ENCODE peak calls at places on chromosomes 6 and 20, in four cellular contexts. One of them, this sample, is unnamed.

GRCh38 chr6:33959661-33960344 is 156.0 kb upstream of the MLN start:
- DNase-seq in EH: no peak
- DNase-seq in left lung: no peak
- DNase-seq in SK-MEL-5: no peak
- DNase-seq in this sample: no peak

GRCh38 chr6:30327232-30327746 is 562 bp downstream of the TRIM39 start:
- DNase-seq in EH: no peak
- DNase-seq in left lung: no peak
- DNase-seq in SK-MEL-5: no peak
- DNase-seq in this sample: no peak

GRCh38 chr6:106324726-106325335 is 729 bp downstream of the ATG5 start:
- DNase-seq in EH: peak
- DNase-seq in left lung: no peak
- DNase-seq in SK-MEL-5: no peak
- DNase-seq in this sample: no peak

GRCh38 chr6:106765496-106765895 is 136.1 kb downstream of the QRSL1 start:
- DNase-seq in EH: no peak
- DNase-seq in left lung: no peak
- DNase-seq in SK-MEL-5: no peak
- DNase-seq in this sample: no peak

GRCh38 chr6:5084192-5084786 is 852 bp upstream of the PPP1R3G start:
- DNase-seq in EH: no peak
- DNase-seq in left lung: no peak
- DNase-seq in SK-MEL-5: no peak
- DNase-seq in this sample: no peak

GRCh38 chr6:15376900-15377487 is 131.1 kb downstream of the JARID2 start:
- DNase-seq in EH: no peak
- DNase-seq in left lung: no peak
- DNase-seq in SK-MEL-5: no peak
- DNase-seq in this sample: no peak

GRCh38 chr6:111439169-111439568 is 43.8 kb downstream of the REV3L start:
- DNase-seq in EH: no peak
- DNase-seq in left lung: no peak
- DNase-seq in SK-MEL-5: no peak
- DNase-seq in this sample: no peak

GRCh38 chr20:52500150-52500549 is 308.6 kb upstream of the ZFP64 start:
- DNase-seq in EH: no peak
- DNase-seq in left lung: no peak
- DNase-seq in SK-MEL-5: peak
- DNase-seq in this sample: no peak

GRCh38 chr6:110878751-110879539 is 4.4 kb downstream of the AMD1 start:
- DNase-seq in EH: peak
- DNase-seq in left lung: no peak
- DNase-seq in SK-MEL-5: peak
- DNase-seq in this sample: no peak

GRCh38 chr20:23541330-23541729 is 27.0 kb downstream of the CST9L start:
- DNase-seq in EH: no peak
- DNase-seq in left lung: no peak
- DNase-seq in SK-MEL-5: no peak
- DNase-seq in this sample: no peak

GRCh38 chr20:51700809-51701285 is 67.3 kb downstream of the ATP9A start:
- DNase-seq in EH: peak
- DNase-seq in left lung: no peak
- DNase-seq in SK-MEL-5: peak
- DNase-seq in this sample: no peak